ENCODE peak calls at places on chromosomes 11 and 22, in six cellular contexts. B is GM12891, M is heart left ventricle, A is adrenal gland, V is endothelial cell of umbilical vein, S is body of pancreas. Q is an unnamed sample.

GRCh38 chr11:78221396-78222315 is 32.9 kb downstream of the USP35 start:
- DNase-seq in B (no peak), M (no peak), A (peak), V (no peak), S (no peak), Q (no peak)

GRCh38 chr11:19374189-19374588 is 133.4 kb upstream of the E2F8 start:
- DNase-seq in B (no peak), M (no peak), A (peak), V (peak), S (no peak), Q (no peak)

GRCh38 chr22:48900327-48900597 is 927.4 kb downstream of the BRD1 start:
- DNase-seq in B (no peak), M (no peak), A (no peak), V (no peak), S (no peak), Q (no peak)

GRCh38 chr11:67539588-67539987 is 16.3 kb upstream of the CABP2 start:
- DNase-seq in B (no peak), M (no peak), A (no peak), V (no peak), S (no peak), Q (no peak)

GRCh38 chr11:14892577-14892976 is 546 bp upstream of the CYP2R1 start:
- DNase-seq in B (no peak), M (no peak), A (no peak), V (no peak), S (no peak), Q (no peak)

GRCh38 chr11:77322506-77322905 is 21.0 kb upstream of the GDPD4 start:
- DNase-seq in B (no peak), M (no peak), A (no peak), V (no peak), S (peak), Q (no peak)

GRCh38 chr11:86365566-86365965 is 9.1 kb upstream of the CCDC81 start:
- DNase-seq in B (no peak), M (no peak), A (no peak), V (no peak), S (no peak), Q (no peak)

GRCh38 chr11:62245271-62245753 is 3.3 kb downstream of the SCGB1D2 start:
- DNase-seq in B (no peak), M (peak), A (no peak), V (peak), S (no peak), Q (no peak)

GRCh38 chr11:133122260-133122659 is 410.0 kb downstream of the OPCML start:
- DNase-seq in B (no peak), M (no peak), A (no peak), V (no peak), S (no peak), Q (no peak)

GRCh38 chr11:70078796-70079616 is 889 bp downstream of the ANO1 start:
- DNase-seq in B (no peak), M (no peak), A (no peak), V (no peak), S (peak), Q (no peak)

GRCh38 chr11:134270250-134270714 is 5.9 kb upstream of the GLB1L3 start:
- DNase-seq in B (no peak), M (no peak), A (no peak), V (no peak), S (no peak), Q (no peak)

GRCh38 chr11:115869780-115870431 is 365.7 kb upstream of the CADM1 start:
- DNase-seq in B (no peak), M (no peak), A (no peak), V (no peak), S (no peak), Q (no peak)

GRCh38 chr22:45067731-45068130 is 57.9 kb upstream of the PHF21B start:
- DNase-seq in B (no peak), M (no peak), A (no peak), V (no peak), S (no peak), Q (no peak)

GRCh38 chr11:359181-359714 is 10.1 kb upstream of the B4GALNT4 start:
- DNase-seq in B (no peak), M (no peak), A (no peak), V (no peak), S (no peak), Q (no peak)

GRCh38 chr22:23220485-23221350 is 40.4 kb downstream of the BCR start:
- DNase-seq in B (peak), M (no peak), A (no peak), V (peak), S (no peak), Q (no peak)

GRCh38 chr11:126359431-126360048 is 4.1 kb downstream of the ST3GAL4 start:
- DNase-seq in B (no peak), M (peak), A (peak), V (no peak), S (peak), Q (peak)

GRCh38 chr11:32115406-32115805 is 24.5 kb downstream of the RCN1 start:
- DNase-seq in B (no peak), M (no peak), A (no peak), V (no peak), S (no peak), Q (no peak)

GRCh38 chr11:102829671-102830070 is 13.7 kb downstream of the MMP3 start:
- DNase-seq in B (no peak), M (no peak), A (no peak), V (no peak), S (no peak), Q (no peak)

GRCh38 chr11:118921929-118922744 is 3.6 kb downstream of the BCL9L start:
- DNase-seq in B (no peak), M (peak), A (peak), V (peak), S (peak), Q (no peak)

GRCh38 chr11:117809236-117810055 is 12.4 kb upstream of the DSCAML1 start:
- DNase-seq in B (no peak), M (peak), A (peak), V (no peak), S (peak), Q (peak)

GRCh38 chr11:63915961-63916836 is 765 bp downstream of the RCOR2 start:
- DNase-seq in B (no peak), M (peak), A (no peak), V (no peak), S (peak), Q (no peak)

GRCh38 chr11:118792642-118793124 is 1.7 kb upstream of the DDX6 start:
- DNase-seq in B (peak), M (no peak), A (peak), V (peak), S (peak), Q (peak)

GRCh38 chr11:64523456-64524187 is 67.4 kb upstream of the SLC22A12 start:
- DNase-seq in B (no peak), M (no peak), A (no peak), V (no peak), S (no peak), Q (no peak)

GRCh38 chr11:70705930-70706329 is 307.6 kb downstream of the CTTN start:
- DNase-seq in B (no peak), M (no peak), A (no peak), V (no peak), S (no peak), Q (no peak)

GRCh38 chr11:61473370-61474025 is 35.1 kb upstream of the LRRC10B start:
- DNase-seq in B (no peak), M (no peak), A (no peak), V (no peak), S (no peak), Q (no peak)

GRCh38 chr11:294795-295194 is 4.5 kb downstream of the IFITM5 start:
- DNase-seq in B (no peak), M (peak), A (no peak), V (no peak), S (peak), Q (no peak)

GRCh38 chr22:20206709-20207215 is 55.9 kb upstream of the CCDC188 start:
- DNase-seq in B (no peak), M (no peak), A (no peak), V (peak), S (peak), Q (no peak)

GRCh38 chr11:63854696-63855095 is 15.8 kb downstream of the MARK2 start:
- DNase-seq in B (no peak), M (no peak), A (no peak), V (no peak), S (no peak), Q (no peak)

GRCh38 chr11:44755553-44756505 is 29.1 kb downstream of the TSPAN18 start:
- DNase-seq in B (no peak), M (no peak), A (peak), V (no peak), S (no peak), Q (no peak)

GRCh38 chr11:114622858-114623257 is 27.3 kb upstream of the NXPE4 start:
- DNase-seq in B (no peak), M (no peak), A (no peak), V (no peak), S (no peak), Q (no peak)
- TF ChIP-seq POLR2A in B (no peak), M (no peak), A (no peak), V (no peak), S (no peak), Q (no peak)

DNA sequence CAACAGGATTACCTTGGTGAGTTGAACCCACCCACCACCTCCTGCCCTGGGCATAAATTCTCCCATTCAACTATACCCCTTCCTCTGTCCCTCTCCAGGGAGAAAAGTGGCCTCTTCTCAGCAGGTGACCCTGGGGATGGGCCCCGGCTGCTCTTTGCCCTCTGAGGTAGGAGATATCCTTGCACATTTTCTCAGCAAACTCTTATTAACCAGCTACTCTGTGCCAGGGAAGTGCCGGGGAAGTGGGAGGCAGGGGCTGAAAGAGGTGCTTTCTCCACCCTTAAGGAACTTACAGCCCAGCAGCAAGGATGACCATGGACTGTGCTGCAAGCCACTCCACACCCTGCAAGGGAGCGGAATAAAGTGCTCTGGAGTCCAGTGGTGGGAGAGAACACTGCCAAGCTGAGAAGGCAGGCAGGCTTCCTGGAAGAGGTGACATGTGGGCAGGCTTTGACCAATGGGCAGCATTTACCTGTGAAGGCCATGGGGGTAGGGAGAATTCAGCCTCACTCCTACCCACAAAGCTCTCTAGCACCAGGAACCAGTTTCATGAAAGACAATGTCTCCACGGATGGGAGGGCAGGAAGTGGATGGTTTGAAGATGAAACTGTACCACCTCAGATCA is 21.9 kb upstream of the OAF start:
- DNase-seq in B (no peak), M (peak), A (peak), V (no peak), S (no peak), Q (no peak)
- TF ChIP-seq POLR2A in B (no peak), M (no peak), A (no peak), V (no peak), S (no peak), Q (no peak)

DNA sequence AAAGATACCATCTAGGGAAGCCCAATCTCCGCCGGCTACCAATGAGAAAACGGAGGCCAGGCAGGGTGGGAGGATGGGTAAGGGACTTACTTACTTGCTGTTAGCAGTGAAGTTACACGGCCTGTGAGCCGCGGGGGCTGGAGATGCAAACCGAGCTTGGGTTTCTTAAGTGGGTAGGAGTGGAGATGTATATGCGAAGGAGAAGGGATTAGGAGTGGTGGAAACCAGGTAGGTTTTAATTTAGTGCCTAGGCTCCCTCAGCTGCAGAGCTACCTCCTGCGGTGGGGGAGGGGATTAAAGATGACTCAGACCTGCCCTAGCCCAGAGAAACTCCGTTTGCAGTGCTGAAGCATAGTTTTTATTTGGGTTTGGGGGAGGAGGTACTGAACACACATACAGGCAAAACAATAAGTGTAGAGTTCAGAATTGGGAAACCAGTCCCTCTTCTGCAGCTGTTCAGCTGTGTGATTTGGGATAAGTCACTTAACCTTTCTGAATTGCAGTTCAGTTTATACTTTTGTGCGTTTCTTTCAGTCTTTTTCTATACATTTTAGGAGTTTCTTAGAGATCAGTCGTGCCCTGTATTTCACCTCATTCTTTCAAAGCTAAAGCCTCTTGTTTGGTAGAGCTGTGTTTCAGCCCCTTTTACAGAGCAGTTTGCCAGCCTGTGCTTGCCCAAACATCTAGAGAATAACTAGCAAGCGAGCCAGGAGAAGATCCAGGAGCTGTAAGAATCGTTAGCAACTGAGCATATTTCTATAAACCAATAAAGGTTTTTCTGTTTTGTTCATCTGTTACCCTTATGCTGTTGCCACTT is 596 bp upstream of the TNRC6B start:
- DNase-seq in B (no peak), M (no peak), A (peak), V (peak), S (peak), Q (no peak)
- TF ChIP-seq POLR2A in B (peak), M (no peak), A (no peak), V (no peak), S (no peak), Q (no peak)

GRCh38 chr11:43748095-43748494 is 67.6 kb downstream of the HSD17B12 start:
- DNase-seq in B (no peak), M (no peak), A (no peak), V (no peak), S (no peak), Q (no peak)

GRCh38 chr11:43751726-43752125 is 71.2 kb downstream of the HSD17B12 start:
- DNase-seq in B (no peak), M (no peak), A (no peak), V (no peak), S (no peak), Q (no peak)

GRCh38 chr11:43746670-43747069 is 66.1 kb downstream of the HSD17B12 start:
- DNase-seq in B (no peak), M (no peak), A (no peak), V (no peak), S (no peak), Q (no peak)

GRCh38 chr11:43747130-43747802 is 66.7 kb downstream of the HSD17B12 start:
- DNase-seq in B (no peak), M (no peak), A (no peak), V (no peak), S (no peak), Q (no peak)
- TF ChIP-seq POLR2A in B (no peak), M (no peak), A (no peak), V (no peak), S (no peak), Q (no peak)

DNA sequence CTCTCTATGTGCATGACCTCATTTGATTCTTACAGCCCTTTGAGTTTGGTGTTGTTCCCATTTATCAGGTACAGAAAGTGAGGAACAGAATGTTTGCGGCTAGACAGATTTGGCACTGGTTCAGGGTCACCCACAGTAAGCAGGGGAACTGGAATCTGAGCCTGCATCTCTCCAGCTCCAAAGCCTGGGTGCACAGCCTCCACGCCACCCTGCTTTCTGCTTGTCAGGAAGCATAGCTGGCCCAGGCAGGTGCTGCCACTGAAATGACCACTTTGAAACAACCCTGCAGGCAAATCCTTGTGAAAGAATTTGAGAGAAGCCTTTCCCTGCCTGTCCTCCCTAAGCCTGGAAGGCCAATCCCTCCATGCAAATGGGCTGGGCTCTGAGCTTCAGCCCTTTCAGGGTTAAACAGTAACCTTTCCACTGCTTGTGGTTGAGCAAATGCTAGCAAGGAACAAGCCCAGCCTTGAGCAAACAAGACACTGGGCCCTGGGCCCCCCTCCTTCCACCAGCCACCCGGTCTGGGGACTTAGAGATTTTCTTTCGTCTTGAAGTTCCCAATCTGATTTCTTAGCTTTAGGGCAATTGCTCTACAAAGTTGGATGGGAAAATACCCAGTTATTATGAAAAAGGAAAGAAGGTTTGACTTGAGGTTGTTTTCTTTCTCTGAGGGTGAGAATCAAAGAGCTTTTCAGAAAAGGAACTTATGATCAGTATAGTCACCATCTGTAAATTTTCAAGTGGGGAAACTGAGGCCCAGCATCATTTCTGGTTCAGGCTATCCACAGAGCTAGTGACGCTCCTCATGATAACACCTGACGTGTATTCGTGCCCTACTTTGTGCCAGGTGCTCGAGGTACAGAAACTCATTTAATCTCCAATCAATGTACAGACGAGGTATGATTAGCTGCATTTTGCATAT is 19.4 kb downstream of the EHF start:
- DNase-seq in B (no peak), M (no peak), A (peak), V (no peak), S (peak), Q (no peak)
- TF ChIP-seq POLR2A in B (no peak), M (no peak), A (no peak), V (no peak), S (peak), Q (no peak)

GRCh38 chr22:46336119-46337078 is 885 bp downstream of the TRMU start:
- DNase-seq in B (no peak), M (peak), A (no peak), V (peak), S (peak), Q (no peak)

GRCh38 chr22:46338636-46339035 is 3.1 kb downstream of the TRMU start:
- DNase-seq in B (no peak), M (peak), A (no peak), V (no peak), S (no peak), Q (no peak)

GRCh38 chr22:46331496-46331895 is 4.0 kb upstream of the TRMU start:
- DNase-seq in B (no peak), M (no peak), A (no peak), V (no peak), S (no peak), Q (no peak)

GRCh38 chr22:46337870-46338269 is 2.4 kb downstream of the TRMU start:
- DNase-seq in B (no peak), M (peak), A (no peak), V (no peak), S (no peak), Q (no peak)

GRCh38 chr22:46335201-46336118 is at the start of gene TRMU:
- DNase-seq in B (peak), M (peak), A (peak), V (peak), S (peak), Q (peak)
- TF ChIP-seq POLR2A in B (peak), M (peak), A (no peak), V (peak), S (peak), Q (peak)

GRCh38 chr11:57515332-57516060 is at the start of gene SLC43A1:
- DNase-seq in B (no peak), M (peak), A (peak), V (peak), S (peak), Q (peak)
- TF ChIP-seq POLR2A in B (no peak), M (peak), A (no peak), V (peak), S (peak), Q (no peak)

DNA sequence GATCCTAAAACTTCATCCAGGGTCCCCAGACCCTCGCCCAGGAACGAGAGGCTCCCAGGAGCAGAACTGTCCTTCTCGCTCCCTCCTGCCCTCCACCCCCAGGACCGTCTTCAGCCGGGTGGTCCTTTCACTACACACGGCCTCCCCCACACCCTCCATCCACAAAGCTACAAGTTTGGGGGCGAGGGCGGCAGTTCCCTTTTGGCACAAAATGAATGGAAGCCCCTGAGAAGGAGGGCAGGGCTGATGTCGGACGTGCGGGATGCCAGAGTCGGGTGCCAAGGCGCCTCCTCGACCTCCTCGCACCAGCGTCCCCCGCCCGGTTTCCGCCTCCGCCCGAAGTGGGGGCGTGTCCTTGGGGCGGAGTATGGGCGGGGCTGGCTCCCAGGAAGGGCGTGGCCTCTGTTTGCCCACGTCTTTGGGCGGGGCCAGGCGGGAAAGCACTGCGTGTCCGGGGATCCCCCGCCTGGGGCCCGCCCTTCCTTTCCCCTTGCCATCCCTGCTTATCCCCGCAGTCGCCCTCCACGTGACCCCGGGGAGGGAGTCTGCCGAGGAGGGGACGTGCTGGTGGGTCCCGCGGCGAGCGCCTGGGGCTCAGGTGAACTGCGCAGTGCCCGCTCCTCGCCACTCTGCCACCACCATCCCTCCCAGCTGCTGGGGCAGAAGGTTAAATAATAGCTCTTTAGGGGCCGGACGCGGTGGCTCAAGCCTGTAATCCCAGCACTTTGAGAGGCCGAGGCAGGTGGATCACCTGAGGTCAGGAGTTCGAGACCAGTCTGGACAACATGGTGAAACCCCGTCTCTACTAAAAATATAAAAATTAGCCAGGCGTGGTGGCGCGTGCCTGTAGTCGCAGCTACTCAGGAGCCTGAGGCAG is 918 bp upstream of the EFEMP2 start:
- DNase-seq in B (peak), M (peak), A (peak), V (peak), S (peak), Q (peak)
- TF ChIP-seq POLR2A in B (peak), M (peak), A (no peak), V (peak), S (peak), Q (peak)